ENCODE peak calls at places on chromosome 9, in five cellular contexts. D is brain microvascular endothelial cell, G is non-pigmented ciliary epithelial cell, W is LoVo, Y is midbrain. Q is an unnamed sample.
A peak's percentile ranks its signal among the peaks of the same experiment; 100 is the strongest.

GRCh38 chr9:89792189-89793123 is 187.6 kb downstream of the GADD45G start:
- DNase-seq in D (no peak), G (no peak), W (no peak), Y (no peak), Q (no peak)

GRCh38 chr9:81560851-81561732 is 128.3 kb downstream of the TLE1 start:
- DNase-seq in D (no peak), G (no peak), W (peak; percentile 20), Y (no peak), Q (no peak)

GRCh38 chr9:111481885-111482636 is 2.1 kb downstream of the ECPAS start:
- DNase-seq in D (peak; percentile 23), G (no peak), W (no peak), Y (no peak), Q (peak; percentile 24)

GRCh38 chr9:129422032-129422842 is 198.7 kb downstream of the C9orf50 start:
- DNase-seq in D (no peak), G (no peak), W (no peak), Y (no peak), Q (no peak)

GRCh38 chr9:127444921-127445850 is 6.0 kb downstream of the RPL12 start:
- DNase-seq in D (no peak), G (no peak), W (no peak), Y (no peak), Q (no peak)

GRCh38 chr9:138022121-138022741 is 144.6 kb downstream of the CACNA1B start:
- DNase-seq in D (no peak), G (no peak), W (no peak), Y (no peak), Q (no peak)

GRCh38 chr9:109286981-109287380 is 33.9 kb downstream of the EPB41L4B start:
- DNase-seq in D (no peak), G (no peak), W (no peak), Y (no peak), Q (no peak)

GRCh38 chr9:17824927-17825659 is 246.2 kb downstream of the SH3GL2 start:
- DNase-seq in D (no peak), G (no peak), W (no peak), Y (no peak), Q (no peak)

GRCh38 chr9:35847786-35848185 is 18.8 kb downstream of the TMEM8B start:
- DNase-seq in D (no peak), G (no peak), W (no peak), Y (no peak), Q (no peak)

GRCh38 chr9:70519912-70520724 is 105.7 kb upstream of the KLF9 start:
- DNase-seq in D (no peak), G (no peak), W (no peak), Y (no peak), Q (no peak)

GRCh38 chr9:110115341-110115820 is 92.6 kb downstream of the C9orf152 start:
- DNase-seq in D (peak; percentile 40), G (no peak), W (no peak), Y (peak; percentile 18), Q (peak; percentile 29)

GRCh38 chr9:114417511-114417910 is 29.7 kb upstream of the AKNA start:
- DNase-seq in D (peak; percentile 23), G (no peak), W (no peak), Y (no peak), Q (no peak)

GRCh38 chr9:131017067-131017466 is 8.1 kb downstream of the LAMC3 start:
- DNase-seq in D (no peak), G (no peak), W (no peak), Y (no peak), Q (no peak)

GRCh38 chr9:7185612-7186011 is 427.8 kb downstream of the KDM4C start:
- DNase-seq in D (peak; percentile 87), G (peak; percentile 91), W (peak; percentile 70), Y (no peak), Q (no peak)

GRCh38 chr9:101028346-101029299 is at the start of gene PLPPR1:
- DNase-seq in D (peak; percentile 37), G (peak; percentile 11), W (no peak), Y (peak; percentile 84), Q (peak; percentile 86)

GRCh38 chr9:70012569-70012968 is 31.1 kb upstream of the MAMDC2 start:
- DNase-seq in D (no peak), G (no peak), W (no peak), Y (no peak), Q (no peak)

GRCh38 chr9:35660966-35661413 is 2.9 kb downstream of the CCDC107 start:
- DNase-seq in D (peak; percentile 34), G (no peak), W (no peak), Y (peak; percentile 7), Q (peak; percentile 62)

GRCh38 chr9:127980056-127980705 is 608 bp downstream of the EEIG1 start:
- DNase-seq in D (no peak), G (no peak), W (peak; percentile 55), Y (no peak), Q (peak; percentile 3)

GRCh38 chr9:133258061-133259015 is 16.7 kb downstream of the ABO start:
- DNase-seq in D (no peak), G (no peak), W (no peak), Y (no peak), Q (no peak)

GRCh38 chr9:95070549-95071021 is 246.9 kb downstream of the FANCC start:
- DNase-seq in D (no peak), G (no peak), W (no peak), Y (no peak), Q (no peak)

GRCh38 chr9:121282309-121283071 is 14.5 kb downstream of the GSN start:
- DNase-seq in D (no peak), G (no peak), W (no peak), Y (peak; percentile 53), Q (peak; percentile 70)

GRCh38 chr9:11874414-11874813 is 818.8 kb upstream of the TYRP1 start:
- DNase-seq in D (no peak), G (no peak), W (no peak), Y (no peak), Q (no peak)

GRCh38 chr9:127862075-127863011 is 7.9 kb upstream of the ENG start:
- DNase-seq in D (no peak), G (no peak), W (no peak), Y (peak; percentile 55), Q (peak; percentile 72)

GRCh38 chr9:4386819-4387218 is 87.0 kb upstream of the GLIS3 start:
- DNase-seq in D (no peak), G (no peak), W (no peak), Y (no peak), Q (no peak)

GRCh38 chr9:120974921-120975320 is 48.3 kb upstream of the TRAF1 start:
- DNase-seq in D (no peak), G (no peak), W (no peak), Y (no peak), Q (no peak)

GRCh38 chr9:136481558-136481957 is 1.3 kb downstream of the SEC16A start:
- DNase-seq in D (no peak), G (no peak), W (no peak), Y (no peak), Q (no peak)

GRCh38 chr9:136100700-136101614 is 5.9 kb upstream of the NACC2 start:
- DNase-seq in D (no peak), G (no peak), W (no peak), Y (no peak), Q (no peak)

GRCh38 chr9:92600742-92601261 is 65.0 kb upstream of the ECM2 start:
- DNase-seq in D (peak; percentile 43), G (peak; percentile 28), W (no peak), Y (no peak), Q (no peak)

GRCh38 chr9:123697686-123698085 is 232.2 kb downstream of the DENND1A start:
- DNase-seq in D (no peak), G (no peak), W (no peak), Y (no peak), Q (no peak)

GRCh38 chr9:13352451-13352979 is 73.0 kb upstream of the MPDZ start:
- DNase-seq in D (no peak), G (no peak), W (no peak), Y (no peak), Q (no peak)

GRCh38 chr9:130204981-130205380 is 32.8 kb downstream of the NCS1 start:
- DNase-seq in D (no peak), G (no peak), W (no peak), Y (no peak), Q (no peak)

GRCh38 chr9:69060766-69061165 is 25.2 kb downstream of the FXN start:
- DNase-seq in D (no peak), G (no peak), W (no peak), Y (no peak), Q (no peak)

GRCh38 chr9:108885643-108886348 is 23.7 kb downstream of the ACTL7A start:
- DNase-seq in D (peak; percentile 75), G (peak; percentile 63), W (peak; percentile 33), Y (no peak), Q (no peak)

GRCh38 chr9:33628865-33629410 is 104.9 kb downstream of the ANKRD18B start:
- DNase-seq in D (no peak), G (no peak), W (no peak), Y (no peak), Q (no peak)

GRCh38 chr9:35776018-35776417 is 15.4 kb upstream of the NPR2 start:
- DNase-seq in D (no peak), G (no peak), W (no peak), Y (no peak), Q (no peak)

GRCh38 chr9:101437806-101438232 is 2.2 kb upstream of the ALDOB start:
- DNase-seq in D (no peak), G (no peak), W (no peak), Y (no peak), Q (no peak)

GRCh38 chr9:18855636-18856035 is 177.4 kb downstream of the SAXO1 start:
- DNase-seq in D (no peak), G (no peak), W (peak; percentile 50), Y (no peak), Q (no peak)